ENCODE peak calls at places on chromosomes 3 and 15, in six cellular contexts. D, T, G, S, M and Q are unnamed samples.

GRCh38 chr3:4985330-4986174 is 6.3 kb downstream of the BHLHE40 start:
- DNase-seq in D (no peak), T (no peak), G (peak), S (no peak), M (no peak), Q (peak)

GRCh38 chr15:38154837-38155236 is 97.8 kb upstream of the SPRED1 start:
- DNase-seq in D (no peak), T (no peak), G (no peak), S (no peak), M (no peak), Q (no peak)

GRCh38 chr3:48405343-48405881 is 24.5 kb downstream of the PLXNB1 start:
- DNase-seq in D (peak), T (no peak), G (no peak), S (no peak), M (no peak), Q (no peak)

GRCh38 chr3:151439652-151440125 is 21.2 kb downstream of the IGSF10 start:
- DNase-seq in D (peak), T (no peak), G (peak), S (no peak), M (peak), Q (peak)

GRCh38 chr3:46070458-46071136 is 43.3 kb upstream of the XCR1 start:
- DNase-seq in D (no peak), T (no peak), G (no peak), S (no peak), M (no peak), Q (no peak)

GRCh38 chr3:159169828-159170227 is 368.0 kb downstream of the MFSD1 start:
- DNase-seq in D (no peak), T (no peak), G (peak), S (no peak), M (no peak), Q (peak)

GRCh38 chr15:75130597-75131268 is 70.9 kb upstream of the C15orf39 start:
- DNase-seq in D (peak), T (no peak), G (no peak), S (no peak), M (no peak), Q (no peak)

GRCh38 chr3:69462022-69462825 is 76.3 kb upstream of the FRMD4B start:
- DNase-seq in D (no peak), T (no peak), G (no peak), S (no peak), M (no peak), Q (no peak)

GRCh38 chr3:187994221-187995085 is 159.5 kb upstream of the LPP start:
- DNase-seq in D (no peak), T (peak), G (no peak), S (no peak), M (no peak), Q (no peak)

GRCh38 chr3:67863869-67864268 is 209.5 kb upstream of the SUCLG2 start:
- DNase-seq in D (no peak), T (no peak), G (peak), S (no peak), M (peak), Q (no peak)

GRCh38 chr15:52112203-52112750 is 298 bp downstream of the BCL2L10 start:
- DNase-seq in D (peak), T (peak), G (peak), S (peak), M (no peak), Q (no peak)

GRCh38 chr15:37015025-37015424 is 85.3 kb downstream of the MEIS2 start:
- DNase-seq in D (no peak), T (no peak), G (no peak), S (no peak), M (peak), Q (no peak)

GRCh38 chr3:99191186-99191585 is 289.7 kb upstream of the DCBLD2 start:
- DNase-seq in D (no peak), T (no peak), G (no peak), S (no peak), M (no peak), Q (no peak)

GRCh38 chr15:92205255-92205739 is 188.4 kb upstream of the ST8SIA2 start:
- DNase-seq in D (no peak), T (no peak), G (no peak), S (no peak), M (no peak), Q (no peak)

GRCh38 chr3:62134061-62134496 is 239.3 kb downstream of the FEZF2 start:
- DNase-seq in D (no peak), T (no peak), G (peak), S (no peak), M (peak), Q (peak)

GRCh38 chr15:53880353-53880752 is 97.9 kb upstream of the UNC13C start:
- DNase-seq in D (no peak), T (no peak), G (no peak), S (no peak), M (no peak), Q (no peak)

GRCh38 chr3:69866988-69867720 is 127.9 kb downstream of the MITF start:
- DNase-seq in D (no peak), T (no peak), G (no peak), S (no peak), M (no peak), Q (no peak)

GRCh38 chr3:73637042-73637441 is 12.3 kb upstream of the PDZRN3 start:
- DNase-seq in D (no peak), T (no peak), G (no peak), S (no peak), M (no peak), Q (no peak)

GRCh38 chr15:99909914-99910313 is 176.7 kb upstream of the LYSMD4 start:
- DNase-seq in D (peak), T (no peak), G (no peak), S (no peak), M (peak), Q (no peak)

GRCh38 chr15:95327661-95328060 is 1002.8 kb upstream of the NR2F2 start:
- DNase-seq in D (no peak), T (no peak), G (peak), S (no peak), M (no peak), Q (no peak)

GRCh38 chr15:57345584-57345983 is 30.7 kb upstream of the CGNL1 start:
- DNase-seq in D (no peak), T (no peak), G (peak), S (no peak), M (no peak), Q (no peak)

GRCh38 chr3:26102376-26103110 is 312.7 kb downstream of the OXSM start:
- DNase-seq in D (no peak), T (no peak), G (no peak), S (no peak), M (no peak), Q (no peak)